ENCODE peak calls at places on chromosomes 4 and X, in five cellular contexts. J is prostate gland; M is CD8-positive, alpha-beta memory T cell; U is astrocyte; V is endodermal cell. A is an unnamed sample. For H3K4me1 and H3K9me3, the result is how much of the 10 kb centered on the place peaks cover.

GRCh38 chr4:3864736-3865721 is 98.8 kb downstream of the ADRA2C start:
- DNase-seq in J (no peak), M (no peak), U (no peak), V (no peak), A (no peak)

GRCh38 chr4:110516106-110516922 is 40.4 kb downstream of the ENPEP start:
- DNase-seq in J (peak), M (peak), U (peak), V (peak), A (peak)

GRCh38 chrX:19867411-19867732 is 20.0 kb downstream of the SH3KBP1 start:
- DNase-seq in J (no peak), M (no peak), U (peak), V (no peak), A (no peak)

GRCh38 chr4:182894681-182895275 is 22.4 kb downstream of the DCTD start:
- DNase-seq in J (no peak), M (no peak), U (no peak), V (no peak), A (no peak)

GRCh38 chrX:12701625-12702024 is 89.6 kb upstream of the PRPS2 start:
- DNase-seq in J (peak), M (no peak), U (peak), V (peak), A (no peak)

GRCh38 chr4:169618986-169619385 is 1.4 kb upstream of the CLCN3 start:
- DNase-seq in J (no peak), M (no peak), U (no peak), V (no peak), A (no peak)

GRCh38 chrX:19195243-19195610 is 73.0 kb upstream of the ADGRG2 start:
- DNase-seq in J (no peak), M (no peak), U (no peak), V (no peak), A (no peak)

GRCh38 chr4:85970535-85970934 is 389.3 kb downstream of the MAPK10 start:
- DNase-seq in J (no peak), M (no peak), U (no peak), V (no peak), A (no peak)

GRCh38 chrX:43958529-43958928 is 14.7 kb downstream of the NDP start:
- DNase-seq in J (peak), M (peak), U (peak), V (peak), A (peak)

GRCh38 chr4:56671373-56671772 is 9.7 kb downstream of the HOPX start:
- DNase-seq in J (no peak), M (no peak), U (no peak), V (no peak), A (no peak)

GRCh38 chr4:2116687-2117400 is 57.7 kb downstream of the NAT8L start:
- DNase-seq in J (no peak), M (no peak), U (no peak), V (no peak), A (no peak)

GRCh38 chr4:171924761-171925376 is 111.7 kb downstream of the GALNTL6 start:
- DNase-seq in J (no peak), M (no peak), U (no peak), V (no peak), A (no peak)

GRCh38 chr4:112646632-112647537 is 9.9 kb downstream of the LARP7 start:
- DNase-seq in J (no peak), M (no peak), U (no peak), V (no peak), A (no peak)

GRCh38 chr4:171621646-171622045 is 191.6 kb upstream of the GALNTL6 start:
- DNase-seq in J (no peak), M (no peak), U (no peak), V (no peak), A (no peak)

GRCh38 chr4:164876680-164877324 is at the start of gene APELA:
- DNase-seq in J (no peak), M (no peak), U (no peak), V (peak), A (no peak)

GRCh38 chrX:13223868-13224555 is 95.8 kb downstream of the ATXN3L start:
- DNase-seq in J (no peak), M (no peak), U (peak), V (no peak), A (peak)

GRCh38 chrX:100745806-100746537 is 14.1 kb upstream of the SYTL4 start:
- DNase-seq in J (peak), M (no peak), U (no peak), V (no peak), A (no peak)

GRCh38 chrX:106955004-106955772 is 35.0 kb downstream of the CLDN2 start:
- DNase-seq in J (no peak), M (no peak), U (peak), V (no peak), A (no peak)

GRCh38 chr4:25861951-25862410 is 807 bp downstream of the SEL1L3 start:
- DNase-seq in J (peak), M (peak), U (peak), V (peak), A (peak)

GRCh38 chrX:117711774-117712173 is 404.8 kb downstream of the KLHL13 start:
- DNase-seq in J (no peak), M (no peak), U (no peak), V (no peak), A (no peak)

GRCh38 chrX:639151-639550 is 8.6 kb downstream of the SHOX start:
- DNase-seq in J (no peak), M (no peak), U (no peak), V (no peak), A (no peak)

GRCh38 chr4:140719022-140719421 is 37.2 kb downstream of the TBC1D9 start:
- DNase-seq in J (no peak), M (no peak), U (peak), V (no peak), A (no peak)

GRCh38 chr4:185914583-185915199 is 102.7 kb upstream of the SORBS2 start:
- DNase-seq in J (no peak), M (no peak), U (peak), V (no peak), A (no peak)

GRCh38 chrX:1390621-1391369 is 1.1 kb downstream of the SLC25A6 start:
- DNase-seq in J (no peak), M (no peak), U (no peak), V (peak), A (no peak)

GRCh38 chr4:6476893-6477292 is 4.5 kb upstream of the PPP2R2C start:
- DNase-seq in J (no peak), M (no peak), U (no peak), V (peak), A (no peak)

GRCh38 chr4:54368861-54369260 is 139.8 kb downstream of the PDGFRA start:
- DNase-seq in J (no peak), M (no peak), U (no peak), V (no peak), A (no peak)

GRCh38 chrX:119105826-119106225 is 21.8 kb downstream of the KIAA1210 start:
- DNase-seq in J (no peak), M (no peak), U (peak), V (no peak), A (no peak)

GRCh38 chr4:54882616-54883015 is 224.9 kb downstream of the KIT start:
- DNase-seq in J (no peak), M (no peak), U (no peak), V (no peak), A (no peak)

GRCh38 chrX:10897768-10898167 is 213.4 kb upstream of the HCCS start:
- DNase-seq in J (no peak), M (no peak), U (no peak), V (peak), A (no peak)

DNA sequence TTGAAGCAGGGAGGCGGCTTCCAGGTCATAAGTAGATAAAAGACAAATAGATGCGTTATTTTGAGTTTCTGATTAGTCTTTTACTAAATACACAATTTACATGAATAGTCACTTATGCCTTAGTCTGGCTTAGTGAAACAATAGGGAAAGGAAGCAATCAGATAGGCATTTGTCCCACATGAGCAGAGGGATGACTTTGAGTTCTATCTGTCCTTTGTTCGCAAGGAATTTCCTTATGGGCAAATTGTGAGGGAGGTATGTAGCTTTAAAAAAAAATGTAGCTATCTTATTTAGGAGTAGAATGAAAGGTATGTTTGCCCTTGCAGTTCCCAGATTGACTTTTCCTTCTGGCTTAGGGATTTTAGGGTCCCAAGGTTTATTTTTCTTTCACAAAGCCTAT is 26.3 kb upstream of the ADH1C start:
- DNase-seq in J (no peak), M (no peak), U (no peak), V (no peak), A (no peak)
- H3K4me3 ChIP-seq in J (no peak), M (no peak), U (no peak), V (peak), A (no peak)

DNA sequence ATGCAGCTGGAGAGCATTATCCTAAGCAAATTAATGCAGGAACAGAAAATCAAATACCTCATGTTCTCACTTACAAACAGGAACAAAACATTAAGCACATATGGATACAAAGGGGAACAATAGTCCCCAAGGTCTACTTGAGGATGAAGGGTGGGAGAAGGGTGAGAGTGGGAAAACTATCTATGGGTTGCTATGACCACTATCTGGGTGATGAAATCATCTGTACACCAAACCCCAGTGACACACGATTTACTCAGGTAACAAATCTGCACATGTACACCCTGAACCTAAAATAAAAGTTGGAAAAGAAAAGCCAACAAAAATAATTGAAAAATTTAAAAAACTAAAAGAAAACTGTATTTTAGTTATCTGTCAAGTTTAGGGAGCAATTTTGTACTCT is 5.9 kb downstream of the HPGD start:
- DNase-seq in J (no peak), M (no peak), U (no peak), V (no peak), A (no peak)
- H3K4me1 ChIP-seq in J (under half), M (under half), U (under half), V (under half), A (under half)

DNA sequence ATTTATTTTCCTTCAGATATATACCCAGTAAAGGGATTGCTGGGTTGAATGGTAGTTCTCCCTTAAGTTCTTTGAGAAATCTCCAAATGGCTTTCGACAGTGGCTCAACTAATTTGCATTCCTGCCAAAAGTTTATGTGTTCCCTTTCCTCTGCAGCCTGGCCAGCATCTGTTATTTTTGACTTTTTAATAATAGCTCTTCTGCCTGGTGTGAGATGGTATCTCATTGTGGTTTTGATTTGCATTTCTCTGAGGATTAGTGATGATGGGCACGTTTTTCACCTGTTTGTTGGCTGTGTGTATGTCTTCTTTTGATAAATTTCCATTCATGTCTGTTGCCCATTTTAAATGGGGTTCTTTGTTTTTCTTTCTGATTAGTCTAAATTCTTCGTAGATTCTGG is 375.2 kb downstream of the UBE2NL start:
- DNase-seq in J (no peak), M (no peak), U (no peak), V (no peak), A (no peak)
- H3K9me3 ChIP-seq in J (under half), M (under half), U (under half), V (under half), A (under half)

DNA sequence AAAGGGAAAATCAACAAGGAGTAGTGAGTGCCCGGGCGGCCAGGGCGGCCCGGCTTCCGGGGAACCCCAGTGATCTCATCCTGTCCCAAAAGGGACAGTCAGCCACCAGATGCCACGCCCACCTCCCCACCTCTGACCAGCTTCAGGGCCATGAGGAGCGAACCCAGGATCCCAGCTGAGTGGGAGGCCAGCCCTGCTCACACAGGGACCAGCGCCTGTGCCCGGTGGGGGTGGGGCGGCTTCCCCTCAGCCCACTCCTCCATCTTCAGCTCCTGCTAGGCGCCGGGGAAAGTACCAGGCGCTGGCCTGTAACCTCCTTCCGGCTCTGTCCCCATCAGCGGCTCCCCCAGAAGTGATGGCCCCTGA is 6.2 kb downstream of the MYL5 start:
- DNase-seq in J (no peak), M (no peak), U (no peak), V (no peak), A (no peak)
- H3K4me3 ChIP-seq in J (no peak), M (peak), U (peak), V (peak), A (no peak)

GRCh38 chr4:163591614-163592020 is 97.1 kb downstream of the TMA16 start:
- DNase-seq in J (no peak), M (no peak), U (no peak), V (no peak), A (no peak)
- H3K4me1 ChIP-seq in J (under half), M (under half), U (under half), V (under half), A (under half)

DNA sequence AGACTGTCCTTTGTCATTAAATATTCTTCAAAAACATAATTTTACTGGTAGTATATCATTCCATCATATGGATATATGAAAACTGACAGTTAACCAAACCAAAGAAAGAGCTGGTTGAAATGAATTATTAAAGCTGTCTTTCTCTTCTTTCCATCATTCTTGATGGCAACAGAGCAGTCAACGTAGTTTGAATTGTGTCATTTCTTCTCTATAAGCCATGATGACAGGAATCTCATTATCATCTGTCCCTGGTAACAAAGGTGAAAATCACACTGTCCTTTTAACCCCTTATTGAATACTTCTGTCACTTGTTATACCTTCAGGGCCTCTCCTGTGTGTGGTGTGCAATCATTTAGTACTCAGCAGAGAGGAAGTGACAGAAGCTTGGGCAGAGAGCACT is 197.0 kb upstream of the SLITRK2 start:
- DNase-seq in J (no peak), M (no peak), U (no peak), V (no peak), A (no peak)
- H3K9me3 ChIP-seq in J (under half), M (under half), U (under half), V (under half), A (under half)

GRCh38 chrX:72307646-72308051 is 1.9 kb upstream of the CITED1 start:
- DNase-seq in J (no peak), M (peak), U (no peak), V (no peak), A (peak)
- H3K4me3 ChIP-seq in J (peak), M (peak), U (peak), V (no peak), A (no peak)

DNA sequence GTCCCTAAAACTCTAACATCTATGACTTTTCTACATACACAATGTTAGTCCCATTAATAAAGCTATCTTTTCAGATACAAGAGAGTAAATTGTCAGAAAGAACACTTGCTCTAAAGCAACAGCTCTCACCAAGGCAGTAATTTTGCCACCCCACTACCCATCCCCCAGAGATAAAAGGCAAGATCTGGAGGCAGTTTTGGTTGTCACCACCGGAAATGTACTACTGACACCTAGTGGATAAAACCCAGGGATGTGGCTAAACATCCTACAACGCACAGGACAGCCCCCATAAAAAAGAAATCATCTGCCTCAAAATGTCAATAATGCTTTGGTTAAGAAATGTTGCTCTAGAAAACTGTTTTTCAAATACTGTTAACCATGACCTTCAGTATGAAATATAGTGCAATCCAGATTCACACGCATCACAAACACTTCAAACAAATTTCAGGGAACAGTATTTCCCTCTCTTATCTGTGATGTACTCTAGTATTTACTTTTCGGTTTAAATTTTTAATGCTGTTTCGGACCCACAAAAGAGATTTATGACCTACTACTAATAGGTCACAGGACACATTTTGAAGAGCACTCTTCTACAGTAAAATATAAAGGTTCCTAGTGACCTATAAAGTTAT is 5.1 kb downstream of the FBXL5 start:
- DNase-seq in J (peak), M (peak), U (peak), V (peak), A (peak)
- H3K4me1 ChIP-seq in J (under half), M (half or more), U (under half), V (under half), A (half or more)

GRCh38 chr4:60590116-60590515 is 610.0 kb upstream of the ADGRL3 start:
- DNase-seq in J (no peak), M (no peak), U (no peak), V (no peak), A (no peak)

GRCh38 chr4:60589425-60589824 is 610.7 kb upstream of the ADGRL3 start:
- DNase-seq in J (no peak), M (no peak), U (no peak), V (peak), A (no peak)

DNA sequence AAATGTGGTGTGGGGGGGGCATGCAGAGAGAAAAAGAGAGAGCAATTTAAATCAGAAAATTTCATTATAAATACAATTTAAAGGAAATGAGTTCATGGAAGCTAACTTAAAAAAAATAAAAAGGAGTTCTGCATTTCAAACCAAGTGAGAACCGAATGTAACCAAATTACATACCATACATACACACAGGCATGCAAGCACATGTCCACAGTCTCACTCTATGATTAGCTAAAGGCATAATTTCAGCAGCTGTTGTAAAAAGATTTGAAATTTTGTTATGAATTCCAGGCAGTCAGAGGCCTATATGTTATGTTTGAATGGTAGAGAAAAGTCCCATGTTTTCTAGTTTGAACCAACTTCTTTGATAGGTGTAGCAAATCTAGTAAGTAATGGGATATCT is 611.6 kb upstream of the ADGRL3 start:
- DNase-seq in J (no peak), M (no peak), U (no peak), V (no peak), A (no peak)
- H3K9me3 ChIP-seq in J (under half), M (under half), U (under half), V (under half), A (under half)

GRCh38 chr4:147733614-147734344 is 1.9 kb downstream of the ARHGAP10 start:
- DNase-seq in J (no peak), M (no peak), U (peak), V (peak), A (no peak)
- H3K4me3 ChIP-seq in J (peak), M (no peak), U (peak), V (peak), A (no peak)

A was measured in CD4-positive, alpha-beta memory T cell.